ENCODE peak calls at places on chromosome X, in five cellular contexts. T, O, B, S and A are unnamed samples.

GRCh38 chrX:136767104-136767941 is 13.4 kb downstream of the ARHGEF6 start:
- DNase-seq in T (no peak), O (peak; percentile 74), B (peak; percentile 77), S (peak; percentile 10), A (peak; percentile 75)

GRCh38 chrX:42755820-42756219 is 22.1 kb downstream of the PPP1R2C start:
- DNase-seq in T (no peak), O (no peak), B (no peak), S (no peak), A (peak; percentile 56)

GRCh38 chrX:16870095-16870860 is at the start of gene RBBP7:
- DNase-seq in T (peak; percentile 72), O (peak; percentile 91), B (peak; percentile 93), S (peak; percentile 87), A (peak; percentile 95)

GRCh38 chrX:126030021-126030420 is 136.1 kb downstream of the DCAF12L2 start:
- DNase-seq in T (no peak), O (no peak), B (no peak), S (no peak), A (no peak)

GRCh38 chrX:148661035-148661434 is 160.6 kb downstream of the AFF2 start:
- DNase-seq in T (no peak), O (no peak), B (no peak), S (no peak), A (no peak)

GRCh38 chrX:13689519-13690211 is 737 bp downstream of the RAB9A start:
- DNase-seq in T (no peak), O (peak; percentile 14), B (no peak), S (no peak), A (no peak)

GRCh38 chrX:55767100-55767499 is 49.6 kb downstream of the RRAGB start:
- DNase-seq in T (no peak), O (no peak), B (no peak), S (no peak), A (no peak)

GRCh38 chrX:43552166-43552565 is 103.9 kb upstream of the MAOA start:
- DNase-seq in T (no peak), O (no peak), B (no peak), S (no peak), A (no peak)

GRCh38 chrX:107857815-107858214 is 32.1 kb downstream of the MID2 start:
- DNase-seq in T (no peak), O (no peak), B (no peak), S (no peak), A (no peak)

GRCh38 chrX:48958635-48959094 is 1.3 kb upstream of the OTUD5 start:
- DNase-seq in T (no peak), O (peak; percentile 63), B (peak; percentile 48), S (peak; percentile 5), A (peak; percentile 70)

GRCh38 chrX:40314070-40314469 is 216.3 kb upstream of the BCOR start:
- DNase-seq in T (no peak), O (no peak), B (no peak), S (no peak), A (no peak)

GRCh38 chrX:80806557-80806956 is 3.1 kb downstream of the BRWD3 start:
- DNase-seq in T (no peak), O (no peak), B (no peak), S (no peak), A (no peak)

GRCh38 chrX:121349263-121349662 is 301.9 kb downstream of the GLUD2 start:
- DNase-seq in T (no peak), O (no peak), B (no peak), S (no peak), A (no peak)

GRCh38 chrX:68462197-68462596 is 28.9 kb upstream of the OPHN1 start:
- DNase-seq in T (no peak), O (peak; percentile 48), B (no peak), S (no peak), A (no peak)

GRCh38 chrX:77572322-77572721 is 125.1 kb downstream of the FGF16 start:
- DNase-seq in T (no peak), O (peak; percentile 0), B (no peak), S (no peak), A (no peak)

GRCh38 chrX:39293203-39293602 is 491.9 kb downstream of the MID1IP1 start:
- DNase-seq in T (no peak), O (no peak), B (no peak), S (no peak), A (no peak)

GRCh38 chrX:134679226-134679625 is 21.0 kb upstream of the PLAC1 start:
- DNase-seq in T (no peak), O (no peak), B (no peak), S (no peak), A (no peak)